ENCODE peak calls at places on chromosome X, in seven cellular contexts. E is fibroblast of pulmonary artery, Y is Peyer's patch, H is kidney, Z is choroid plexus epithelial cell, N is fibroblast of the aortic adventitia, V is tibial artery. K is an unnamed sample.
A peak's percentile ranks its signal among the peaks of the same experiment; 100 is the strongest.

GRCh38 chrX:107654778-107655761 is 26.8 kb downstream of the PRPS1 start:
- DNase-seq in E (peak; percentile 80), Y (peak; percentile 57), H (peak; percentile 87), Z (peak; percentile 76), N (peak; percentile 92), V (peak; percentile 77), K (peak; percentile 40)

GRCh38 chrX:119228506-119229290 is 7.4 kb upstream of the PGRMC1 start:
- DNase-seq in E (peak; percentile 94), Y (no peak), H (no peak), Z (peak; percentile 75), N (peak; percentile 94), V (no peak), K (no peak)

GRCh38 chrX:154096140-154097002 is 1.1 kb downstream of the MECP2 start:
- DNase-seq in E (no peak), Y (no peak), H (peak; percentile 64), Z (no peak), N (peak; percentile 39), V (peak; percentile 64), K (no peak)

GRCh38 chrX:119181491-119181890 is 53.9 kb upstream of the KIAA1210 start:
- DNase-seq in E (peak; percentile 36), Y (no peak), H (no peak), Z (no peak), N (peak; percentile 23), V (no peak), K (no peak)

GRCh38 chrX:107429090-107429489 is 20.4 kb upstream of the FRMPD3 start:
- DNase-seq in E (peak; percentile 42), Y (no peak), H (no peak), Z (peak; percentile 38), N (peak; percentile 28), V (no peak), K (no peak)

GRCh38 chrX:13281289-13281688 is 38.6 kb downstream of the ATXN3L start:
- DNase-seq in E (no peak), Y (no peak), H (no peak), Z (no peak), N (no peak), V (no peak), K (no peak)

GRCh38 chrX:154840856-154841255 is 6.4 kb upstream of the SMIM9 start:
- DNase-seq in E (peak; percentile 79), Y (no peak), H (no peak), Z (peak; percentile 85), N (peak; percentile 80), V (no peak), K (no peak)

GRCh38 chrX:72027914-72028307 is 103.8 kb downstream of the RTL5 start:
- DNase-seq in E (no peak), Y (no peak), H (no peak), Z (no peak), N (no peak), V (no peak), K (no peak)

GRCh38 chrX:76428243-76429130 is 977 bp downstream of the MAGEE1 start:
- DNase-seq in E (no peak), Y (peak; percentile 50), H (peak; percentile 75), Z (no peak), N (no peak), V (no peak), K (peak; percentile 31)

GRCh38 chrX:44484607-44485146 is 58.0 kb downstream of the FUNDC1 start:
- DNase-seq in E (no peak), Y (no peak), H (no peak), Z (no peak), N (no peak), V (no peak), K (no peak)

GRCh38 chrX:138885886-138886285 is 174.4 kb upstream of the FGF13 start:
- DNase-seq in E (no peak), Y (no peak), H (no peak), Z (peak; percentile 1), N (peak; percentile 54), V (no peak), K (no peak)

GRCh38 chrX:46994096-46994495 is 81.9 kb downstream of the JADE3 start:
- DNase-seq in E (peak; percentile 3), Y (no peak), H (no peak), Z (peak; percentile 9), N (peak; percentile 3), V (no peak), K (no peak)

GRCh38 chrX:9745417-9746115 is 20.1 kb downstream of the GPR143 start:
- DNase-seq in E (peak; percentile 91), Y (no peak), H (no peak), Z (peak; percentile 20), N (peak; percentile 48), V (no peak), K (no peak)

GRCh38 chrX:33207056-33207455 is 4.3 kb downstream of the DMD start:
- DNase-seq in E (no peak), Y (no peak), H (no peak), Z (no peak), N (peak; percentile 51), V (no peak), K (no peak)

GRCh38 chrX:85084770-85085393 is 81.2 kb downstream of the APOOL start:
- DNase-seq in E (peak; percentile 54), Y (no peak), H (no peak), Z (peak; percentile 57), N (peak; percentile 59), V (no peak), K (no peak)

GRCh38 chrX:148354906-148355305 is 145.5 kb upstream of the AFF2 start:
- DNase-seq in E (no peak), Y (no peak), H (no peak), Z (no peak), N (no peak), V (no peak), K (no peak)

GRCh38 chrX:3175659-3176438 is 134.6 kb downstream of the ARSF start:
- DNase-seq in E (peak; percentile 42), Y (no peak), H (no peak), Z (peak; percentile 66), N (peak; percentile 45), V (no peak), K (no peak)

GRCh38 chrX:51743179-51743957 is at the start of gene GSPT2:
- DNase-seq in E (peak; percentile 78), Y (peak; percentile 61), H (peak; percentile 82), Z (peak; percentile 79), N (peak; percentile 76), V (peak; percentile 80), K (peak; percentile 34)

GRCh38 chrX:12973561-12974216 is 1.2 kb upstream of the TMSB4X start:
- DNase-seq in E (no peak), Y (peak; percentile 84), H (no peak), Z (no peak), N (no peak), V (peak; percentile 70), K (no peak)

GRCh38 chrX:45731448-45731847 is 530.8 kb upstream of the DIPK2B start:
- DNase-seq in E (no peak), Y (no peak), H (no peak), Z (no peak), N (no peak), V (no peak), K (no peak)

GRCh38 chrX:13090261-13091110 is 46.1 kb upstream of the FAM9C start:
- DNase-seq in E (peak; percentile 51), Y (no peak), H (no peak), Z (peak; percentile 83), N (peak; percentile 68), V (no peak), K (no peak)

GRCh38 chrX:22666441-22666840 is 333.3 kb upstream of the DDX53 start:
- DNase-seq in E (peak; percentile 43), Y (no peak), H (no peak), Z (peak; percentile 68), N (peak; percentile 51), V (no peak), K (no peak)
- TF ChIP-seq CTCF in E (peak; percentile 22), Y (no peak), H (no peak), Z (peak; percentile 55), N (peak; percentile 21), V (no peak), K (no peak)

DNA sequence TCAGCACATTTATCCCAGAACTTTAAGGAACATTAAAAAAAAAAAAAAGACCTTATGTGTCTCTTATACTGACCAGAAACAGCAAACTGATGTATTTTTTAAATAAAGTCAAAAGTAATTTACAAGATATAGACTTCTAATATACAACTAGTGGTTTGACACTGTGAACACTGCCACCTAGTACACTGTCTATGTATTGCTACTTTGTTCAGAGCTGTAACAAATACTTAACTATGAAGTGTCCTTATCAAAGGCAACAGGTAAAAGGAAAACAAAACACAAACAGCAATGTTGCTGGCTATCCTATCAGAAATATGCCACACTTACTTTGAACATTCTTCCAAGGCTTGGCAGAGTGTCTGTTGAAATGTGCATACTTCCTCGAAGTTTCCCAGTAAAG is 60.4 kb downstream of the CD40LG start:
- DNase-seq in E (peak; percentile 23), Y (no peak), H (no peak), Z (peak; percentile 43), N (peak; percentile 21), V (no peak), K (no peak)
- TF ChIP-seq CTCF in E (peak; percentile 52), Y (no peak), H (peak; percentile 11), Z (peak; percentile 49), N (peak; percentile 49), V (no peak), K (no peak)

GRCh38 chrX:79588233-79588632 is 221.1 kb upstream of the ITM2A start:
- DNase-seq in E (no peak), Y (no peak), H (no peak), Z (no peak), N (no peak), V (no peak), K (no peak)

GRCh38 chrX:79592259-79592658 is 225.1 kb upstream of the ITM2A start:
- DNase-seq in E (no peak), Y (no peak), H (no peak), Z (no peak), N (no peak), V (no peak), K (no peak)
- TF ChIP-seq CTCF in E (no peak), Y (no peak), H (no peak), Z (no peak), N (no peak), V (no peak), K (no peak)

GRCh38 chrX:95325185-95325584 is 1359.5 kb upstream of the DIAPH2 start:
- DNase-seq in E (no peak), Y (no peak), H (no peak), Z (no peak), N (no peak), V (no peak), K (no peak)
- TF ChIP-seq CTCF in E (no peak), Y (no peak), H (no peak), Z (no peak), N (no peak), V (no peak), K (no peak)

GRCh38 chrX:49286581-49286980 is 16.9 kb upstream of the GAGE10 start:
- DNase-seq in E (no peak), Y (no peak), H (no peak), Z (no peak), N (no peak), V (no peak), K (no peak)

GRCh38 chrX:49284212-49284611 is 14.6 kb downstream of the PPP1R3F start:
- DNase-seq in E (no peak), Y (no peak), H (no peak), Z (no peak), N (no peak), V (no peak), K (no peak)

GRCh38 chrX:49286136-49286535 is 16.5 kb downstream of the PPP1R3F start:
- DNase-seq in E (no peak), Y (no peak), H (no peak), Z (no peak), N (no peak), V (no peak), K (no peak)

GRCh38 chrX:49278081-49278480 is 8.5 kb downstream of the PPP1R3F start:
- DNase-seq in E (no peak), Y (peak; percentile 7), H (no peak), Z (no peak), N (no peak), V (no peak), K (no peak)

GRCh38 chrX:49282647-49283011 is 13.0 kb downstream of the PPP1R3F start:
- DNase-seq in E (peak; percentile 40), Y (peak; percentile 4), H (no peak), Z (peak; percentile 43), N (peak; percentile 44), V (no peak), K (no peak)
- TF ChIP-seq CTCF in E (peak; percentile 33), Y (no peak), H (no peak), Z (peak; percentile 53), N (peak; percentile 30), V (peak; percentile 26), K (no peak)

K was measured in activated B cell treated with CpG ODN at 0.5 μM for 24 hours.